ENCODE peak calls at places on chromosomes 16 and 17, in nine cellular contexts. N is cardiac fibroblast; D is NCI-H1092 treated with DMSO at 0.1 percent for 48 hours; O is CD8-positive, alpha-beta T cell; K is fibroblast of pulmonary artery; Y is naive B cell; A is ELR; T is T47D; L is GM12892. M is an unnamed sample.

GRCh38 chr16:10178079-10178478 is 4.1 kb downstream of the GRIN2A start:
- DNase-seq in Y (no peak), K (no peak), L (no peak), T (no peak), D (no peak), O (no peak), N (no peak), A (peak; percentile 52), M (no peak)

GRCh38 chr16:35207059-35207999 is 1747.9 kb downstream of the TP53TG3F start:
- DNase-seq in O (no peak), D (no peak), N (no peak), Y (no peak), A (no peak), K (no peak), T (peak; percentile 100), L (no peak), M (no peak)

GRCh38 chr17:77999413-78000173 is 41.1 kb downstream of the TNRC6C start:
- DNase-seq in T (no peak), K (peak; percentile 55), O (no peak), Y (no peak), L (no peak), D (no peak), N (peak; percentile 49), A (peak; percentile 37), M (no peak)

GRCh38 chr16:59296002-59296401 is 561.9 kb upstream of the GOT2 start:
- DNase-seq in K (no peak), A (no peak), D (no peak), T (no peak), N (no peak), Y (no peak), L (no peak), O (no peak), M (no peak)

GRCh38 chr16:49681449-49681848 is 174.5 kb downstream of the ZNF423 start:
- DNase-seq in K (no peak), D (no peak), O (no peak), Y (no peak), N (no peak), A (no peak), T (no peak), L (no peak), M (no peak)

GRCh38 chr17:13736915-13737314 is 135.2 kb upstream of the HS3ST3A1 start:
- DNase-seq in A (peak; percentile 62), O (no peak), K (peak; percentile 80), Y (no peak), D (no peak), N (peak; percentile 61), L (no peak), T (no peak), M (no peak)

GRCh38 chr17:42748906-42749798 is 4.3 kb upstream of the EZH1 start:
- DNase-seq in O (no peak), Y (no peak), N (peak; percentile 17), L (no peak), K (no peak), D (no peak), T (no peak), A (no peak), M (no peak)

GRCh38 chr16:81796035-81796434 is 16.9 kb downstream of the PLCG2 start:
- DNase-seq in T (no peak), Y (no peak), N (no peak), D (no peak), L (no peak), O (no peak), A (no peak), K (no peak), M (no peak)

GRCh38 chr16:84419730-84420129 is 51.4 kb downstream of the ATP2C2 start:
- DNase-seq in D (no peak), A (no peak), O (no peak), Y (no peak), L (no peak), T (no peak), N (no peak), K (no peak), M (no peak)

M was measured in GM06990.